ENCODE peak calls at places on chromosomes 3 and 15, in five cellular contexts. E is stomach, N is adrenal gland, I is breast epithelium, P is A549. Q is an unnamed sample. For H3K9me3, the result is how much of the 10 kb centered on the place peaks cover.

GRCh38 chr15:62110000-62110851 is 43.4 kb downstream of the C2CD4A start:
- DNase-seq in E (no peak), N (peak), I (no peak), P (peak), Q (peak)

GRCh38 chr3:53478921-53479664 is 15.3 kb upstream of the CACNA1D start:
- DNase-seq in E (no peak), N (no peak), I (no peak), P (no peak), Q (no peak)

GRCh38 chr15:55827204-55827603 is 84.3 kb upstream of the PRTG start:
- DNase-seq in E (no peak), N (no peak), I (no peak), P (no peak), Q (no peak)

GRCh38 chr3:120171134-120171863 is 77.1 kb upstream of the GSK3B start:
- DNase-seq in E (no peak), N (no peak), I (no peak), P (no peak), Q (no peak)

GRCh38 chr3:123936400-123936799 is 24.6 kb downstream of the CCDC14 start:
- DNase-seq in E (no peak), N (no peak), I (no peak), P (no peak), Q (no peak)

GRCh38 chr3:177491301-177492031 is 294.2 kb upstream of the TBL1XR1 start:
- DNase-seq in E (no peak), N (no peak), I (no peak), P (no peak), Q (no peak)

GRCh38 chr15:52680041-52680391 is 828 bp upstream of the ATOSA start:
- DNase-seq in E (no peak), N (no peak), I (no peak), P (no peak), Q (no peak)

GRCh38 chr15:101017041-101017754 is 98.0 kb downstream of the LRRK1 start:
- DNase-seq in E (no peak), N (no peak), I (no peak), P (no peak), Q (no peak)

GRCh38 chr15:70182858-70183695 is 85.4 kb upstream of the TLE3 start:
- DNase-seq in E (no peak), N (no peak), I (no peak), P (peak), Q (no peak)

GRCh38 chr3:136860541-136860940 is 1.5 kb upstream of the NCK1 start:
- DNase-seq in E (no peak), N (no peak), I (no peak), P (no peak), Q (no peak)
- H3K27ac ChIP-seq in E (peak), N (no peak), I (peak), P (no peak), Q (peak)

DNA sequence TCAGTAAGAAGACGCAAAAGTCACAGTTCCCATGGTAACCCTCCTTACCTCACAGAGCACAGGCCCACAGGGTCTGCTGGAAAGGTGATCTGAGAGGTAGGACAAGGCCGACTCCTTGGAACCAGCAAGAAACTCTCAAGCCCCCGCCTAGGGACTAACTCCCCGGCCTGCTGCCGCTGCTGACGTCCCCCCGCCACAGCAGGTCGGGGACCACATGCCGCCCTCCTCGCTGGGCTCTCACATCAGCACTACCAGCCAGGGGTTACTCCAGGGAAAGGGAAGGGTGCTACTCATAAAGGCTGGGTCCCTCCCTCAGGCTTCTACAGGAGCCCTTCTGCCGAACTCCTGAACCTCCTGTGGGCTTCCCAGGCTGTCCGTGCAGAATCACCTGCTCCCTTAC is 94.2 kb downstream of the XXYLT1 start:
- DNase-seq in E (no peak), N (no peak), I (no peak), P (no peak), Q (no peak)
- TF ChIP-seq POLR2A in E (no peak), N (no peak), I (no peak), P (no peak), Q (no peak)

GRCh38 chr15:71756574-71757352 is 53.6 kb upstream of the NR2E3 start:
- DNase-seq in E (no peak), N (no peak), I (no peak), P (no peak), Q (no peak)
- H3K9me3 ChIP-seq in E (under half), N (under half), I (under half), P (under half), Q (under half)

GRCh38 chr15:71437919-71438318 is 322.6 kb downstream of the THSD4 start:
- DNase-seq in E (no peak), N (no peak), I (no peak), P (no peak), Q (no peak)
- H3K27ac ChIP-seq in E (no peak), N (no peak), I (no peak), P (peak), Q (no peak)

DNA sequence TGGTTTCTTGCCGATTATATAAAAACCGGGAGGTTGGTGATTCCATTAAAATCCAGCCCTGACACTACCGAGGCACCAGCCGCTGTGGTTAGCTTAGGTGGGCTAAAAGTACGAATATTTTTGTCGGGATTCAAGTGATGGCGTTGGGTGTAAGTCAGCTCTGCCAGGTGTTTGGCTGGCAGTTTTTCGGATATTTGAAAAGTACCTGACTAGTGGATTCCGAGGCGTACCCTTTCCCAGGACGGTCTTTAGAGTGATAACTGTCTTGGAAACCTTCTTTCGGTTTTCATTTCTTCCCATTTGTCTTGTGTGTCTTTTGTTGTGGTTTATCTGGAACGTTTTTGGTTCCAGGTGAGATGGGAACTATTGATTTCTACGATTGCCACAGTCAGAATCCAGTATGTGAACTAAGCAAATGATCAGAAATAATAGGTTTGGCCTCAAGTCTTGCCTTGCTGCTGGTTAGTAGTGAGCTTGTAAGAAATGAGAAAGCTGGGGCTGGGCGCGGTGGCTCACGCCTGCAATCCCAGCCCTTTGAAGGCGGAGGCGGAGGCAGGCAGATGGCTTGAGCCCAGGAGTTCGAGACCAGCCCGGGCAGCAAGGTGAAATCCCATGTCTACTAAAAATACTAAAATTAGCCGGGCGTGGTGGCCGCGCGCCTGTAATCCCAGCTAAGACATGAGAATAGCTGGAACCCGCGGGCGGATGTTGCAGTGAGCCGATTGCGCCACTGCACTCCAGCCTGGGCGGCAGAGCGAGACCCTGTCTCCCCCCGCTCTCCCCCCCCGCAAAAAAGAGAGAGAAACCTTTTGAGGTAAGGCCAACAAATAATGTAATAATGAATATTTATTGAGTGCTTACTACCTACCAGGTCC is 1.4 kb downstream of the FYTTD1 start:
- DNase-seq in E (peak), N (peak), I (no peak), P (no peak), Q (peak)
- TF ChIP-seq POLR2A in E (no peak), N (no peak), I (no peak), P (no peak), Q (no peak)

GRCh38 chr3:158771982-158772381 is 29.9 kb upstream of the MFSD1 start:
- DNase-seq in E (no peak), N (no peak), I (no peak), P (no peak), Q (no peak)
- H3K9me3 ChIP-seq in E (under half), N (under half), I (under half), P (under half), Q (under half)

GRCh38 chr15:83549563-83549962 is 102.4 kb downstream of the SH3GL3 start:
- DNase-seq in E (no peak), N (no peak), I (no peak), P (no peak), Q (no peak)
- H3K27ac ChIP-seq in E (no peak), N (no peak), I (no peak), P (no peak), Q (no peak)

DNA sequence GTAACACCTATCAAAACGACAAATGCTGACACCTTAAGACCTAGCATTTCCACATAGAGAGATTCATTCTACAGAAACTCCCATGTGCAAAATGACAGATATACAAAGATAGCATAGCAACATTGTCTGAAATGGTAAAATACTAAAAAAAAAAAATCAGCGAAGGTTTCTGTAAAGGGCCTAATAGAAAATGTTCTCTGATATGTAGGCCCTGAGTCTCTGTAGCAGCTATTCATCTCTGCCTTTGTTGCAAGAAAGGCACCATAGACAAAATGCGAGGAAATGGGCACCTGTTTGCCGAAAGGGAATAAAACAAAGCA is 631 bp upstream of the MFGE8 start:
- DNase-seq in E (no peak), N (no peak), I (no peak), P (peak), Q (no peak)
- TF ChIP-seq POLR2A in E (no peak), N (no peak), I (no peak), P (no peak), Q (no peak)

GRCh38 chr15:21267231-21267630 is 173.1 kb downstream of the POTEB3 start:
- DNase-seq in E (no peak), N (no peak), I (no peak), P (no peak), Q (no peak)

GRCh38 chr15:21270474-21270873 is 169.8 kb downstream of the POTEB3 start:
- DNase-seq in E (no peak), N (no peak), I (no peak), P (no peak), Q (no peak)

GRCh38 chr15:21267686-21268395 is 172.5 kb downstream of the POTEB3 start:
- DNase-seq in E (no peak), N (no peak), I (no peak), P (no peak), Q (no peak)

DNA sequence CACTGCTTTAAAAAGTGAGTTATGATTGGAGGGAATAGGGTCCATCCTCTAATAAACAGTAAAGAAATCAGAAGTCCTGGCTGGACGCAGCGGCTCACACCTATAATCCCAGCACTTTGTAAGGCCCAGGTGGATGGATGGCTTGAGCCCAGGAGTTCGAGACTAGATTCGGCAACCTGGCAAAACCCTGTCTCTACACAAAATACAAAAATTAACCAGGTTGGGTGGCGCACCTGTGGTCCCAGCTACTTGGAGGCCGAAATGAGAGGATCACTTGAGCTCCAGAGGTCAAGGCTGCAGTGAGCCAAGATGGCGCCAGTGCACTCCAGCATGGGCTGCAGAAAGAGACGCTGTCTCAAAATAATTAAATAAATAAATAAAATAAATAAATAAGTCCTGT is 171.2 kb downstream of the POTEB3 start:
- DNase-seq in E (no peak), N (no peak), I (no peak), P (no peak), Q (no peak)
- H3K9me3 ChIP-seq in E (under half), N (under half), I (under half), P (under half), Q (under half)

GRCh38 chr3:71103430-71103881 is 480.1 kb downstream of the FOXP1 start:
- DNase-seq in E (peak), N (peak), I (no peak), P (no peak), Q (peak)

GRCh38 chr3:71102111-71103039 is 481.2 kb downstream of the FOXP1 start:
- DNase-seq in E (no peak), N (no peak), I (no peak), P (no peak), Q (no peak)

GRCh38 chr3:71101581-71101980 is 481.9 kb downstream of the FOXP1 start:
- DNase-seq in E (no peak), N (no peak), I (no peak), P (no peak), Q (no peak)

GRCh38 chr3:71104090-71104489 is 479.4 kb downstream of the FOXP1 start:
- DNase-seq in E (no peak), N (no peak), I (no peak), P (no peak), Q (no peak)

GRCh38 chr3:71104586-71104985 is 478.9 kb downstream of the FOXP1 start:
- DNase-seq in E (no peak), N (no peak), I (no peak), P (no peak), Q (no peak)
- H3K27ac ChIP-seq in E (no peak), N (no peak), I (no peak), P (no peak), Q (no peak)

Q was measured in body of pancreas.